ENCODE peak calls at places on chromosomes 7 and 10, in ten cellular contexts. Y, I, J, M, S, Q, H, V, K and Z are unnamed samples.

GRCh38 chr7:79091011-79091410 is 362.5 kb downstream of the MAGI2 start:
- DNase-seq in Y (no peak), I (no peak), J (no peak), M (no peak), S (no peak), Q (no peak), H (no peak), V (no peak), K (no peak), Z (no peak)

GRCh38 chr10:124044143-124044862 is 49.1 kb downstream of the CHST15 start:
- DNase-seq in Y (peak; percentile 87), I (no peak), J (no peak), M (no peak), S (no peak), Q (no peak), H (no peak), V (no peak), K (no peak), Z (no peak)

GRCh38 chr10:100618091-100618615 is 82.4 kb downstream of the HIF1AN start:
- DNase-seq in Y (no peak), I (no peak), J (no peak), M (no peak), S (no peak), Q (no peak), H (no peak), V (no peak), K (no peak), Z (no peak)

GRCh38 chr10:77685494-77685893 is 47.9 kb upstream of the KCNMA1 start:
- DNase-seq in Y (no peak), I (no peak), J (no peak), M (no peak), S (peak; percentile 10), Q (no peak), H (no peak), V (no peak), K (no peak), Z (no peak)

GRCh38 chr7:105388373-105389089 is at the start of gene SRPK2:
- DNase-seq in Y (peak; percentile 63), I (peak; percentile 74), J (no peak), M (peak; percentile 53), S (peak; percentile 82), Q (peak; percentile 85), H (peak; percentile 92), V (peak; percentile 31), K (peak; percentile 75), Z (peak; percentile 70)

GRCh38 chr10:42768581-42769152 is 13.9 kb upstream of the BMS1 start:
- DNase-seq in Y (no peak), I (no peak), J (no peak), M (no peak), S (no peak), Q (no peak), H (no peak), V (no peak), K (no peak), Z (no peak)

GRCh38 chr10:122128357-122128756 is 139.4 kb downstream of the TACC2 start:
- DNase-seq in Y (peak; percentile 60), I (no peak), J (no peak), M (peak; percentile 29), S (no peak), Q (no peak), H (no peak), V (peak; percentile 44), K (no peak), Z (no peak)

GRCh38 chr7:84492128-84492527 is 297.5 kb upstream of the SEMA3A start:
- DNase-seq in Y (no peak), I (no peak), J (no peak), M (no peak), S (no peak), Q (no peak), H (no peak), V (no peak), K (no peak), Z (no peak)

GRCh38 chr7:113715981-113716870 is 202.6 kb downstream of the PPP1R3A start:
- DNase-seq in Y (peak; percentile 54), I (no peak), J (no peak), M (no peak), S (no peak), Q (no peak), H (peak; percentile 27), V (no peak), K (no peak), Z (no peak)

GRCh38 chr10:76352300-76352699 is 920.9 kb downstream of the LRMDA start:
- DNase-seq in Y (no peak), I (no peak), J (no peak), M (peak; percentile 91), S (no peak), Q (no peak), H (no peak), V (peak; percentile 96), K (no peak), Z (no peak)

GRCh38 chr7:102255916-102256315 is 30.8 kb upstream of the SH2B2 start:
- DNase-seq in Y (no peak), I (no peak), J (no peak), M (no peak), S (no peak), Q (no peak), H (no peak), V (no peak), K (no peak), Z (no peak)

GRCh38 chr10:99612167-99612831 is 7.9 kb downstream of the SLC25A28 start:
- DNase-seq in Y (no peak), I (no peak), J (no peak), M (peak; percentile 70), S (peak; percentile 45), Q (peak; percentile 58), H (peak; percentile 58), V (peak; percentile 62), K (peak; percentile 32), Z (no peak)

GRCh38 chr10:27612615-27613014 is 108.5 kb downstream of the RAB18 start:
- DNase-seq in Y (no peak), I (no peak), J (no peak), M (no peak), S (no peak), Q (no peak), H (no peak), V (no peak), K (no peak), Z (no peak)

GRCh38 chr10:128816726-128817125 is 650.3 kb upstream of the MGMT start:
- DNase-seq in Y (no peak), I (no peak), J (no peak), M (no peak), S (no peak), Q (no peak), H (no peak), V (no peak), K (no peak), Z (no peak)

GRCh38 chr10:128817636-128818035 is 649.4 kb upstream of the MGMT start:
- DNase-seq in Y (no peak), I (no peak), J (no peak), M (no peak), S (no peak), Q (no peak), H (no peak), V (no peak), K (no peak), Z (no peak)

GRCh38 chr10:128823201-128823600 is 643.8 kb upstream of the MGMT start:
- DNase-seq in Y (no peak), I (no peak), J (no peak), M (no peak), S (no peak), Q (no peak), H (no peak), V (no peak), K (no peak), Z (no peak)

GRCh38 chr10:128820663-128821062 is 646.4 kb upstream of the MGMT start:
- DNase-seq in Y (no peak), I (no peak), J (no peak), M (no peak), S (no peak), Q (no peak), H (no peak), V (no peak), K (no peak), Z (no peak)
- H3K9me3 ChIP-seq in Y (no peaks in the 10 kb centered on the region), I (no peaks in the 10 kb centered on the region), J (no peaks in the 10 kb centered on the region), M (no peaks in the 10 kb centered on the region), S (no peaks in the 10 kb centered on the region), Q (no peaks in the 10 kb centered on the region), H (no peaks in the 10 kb centered on the region), V (peaks cover 40% of the 10 kb centered on the region), K (no peaks in the 10 kb centered on the region), Z (no peaks in the 10 kb centered on the region)

GRCh38 chr7:57414415-57414814 is 35.6 kb upstream of the ZNF716 start:
- DNase-seq in Y (no peak), I (peak; percentile 22), J (no peak), M (no peak), S (no peak), Q (no peak), H (no peak), V (no peak), K (no peak), Z (no peak)
- H3K9me3 ChIP-seq in Y (no peaks in the 10 kb centered on the region), I (no peaks in the 10 kb centered on the region), J (no peaks in the 10 kb centered on the region), M (no peaks in the 10 kb centered on the region), S (no peaks in the 10 kb centered on the region), Q (peaks cover 86% of the 10 kb centered on the region), H (no peaks in the 10 kb centered on the region), V (peaks cover 51% of the 10 kb centered on the region), K (no peaks in the 10 kb centered on the region), Z (no peaks in the 10 kb centered on the region)

DNA sequence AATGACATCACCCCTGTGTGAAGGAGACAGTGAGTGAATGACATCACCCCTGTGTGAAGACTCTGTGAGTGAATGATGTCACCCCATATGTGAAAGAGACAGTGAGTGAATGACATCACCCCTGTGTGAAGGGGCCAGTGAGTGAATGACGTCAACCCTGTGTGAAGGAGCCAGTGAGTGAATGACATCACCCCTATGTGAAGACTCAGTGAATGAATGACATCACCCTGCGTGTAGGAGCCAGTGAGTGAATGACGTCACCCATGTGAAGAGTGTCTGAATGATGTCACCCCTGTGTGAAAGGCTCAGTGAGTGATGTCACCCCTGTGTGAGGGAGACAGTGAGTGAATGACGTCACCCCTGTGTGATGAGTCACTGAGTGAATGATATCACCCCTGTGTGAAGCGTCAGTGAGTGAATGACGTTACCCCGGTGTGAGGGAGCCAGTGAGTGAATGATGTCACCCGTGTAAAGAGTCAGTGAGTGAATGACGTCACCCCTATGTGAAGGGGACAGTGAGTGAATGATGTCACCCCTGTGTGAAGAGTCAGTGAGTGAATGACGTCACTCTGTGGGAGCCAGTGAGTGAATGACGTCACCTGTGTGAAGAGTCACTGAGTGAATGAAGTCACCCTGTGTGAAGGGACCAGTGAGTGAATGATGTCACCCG is 478.1 kb downstream of the PTPRN2 start:
- DNase-seq in Y (no peak), I (no peak), J (no peak), M (no peak), S (no peak), Q (no peak), H (no peak), V (no peak), K (no peak), Z (no peak)
- H3K9me3 ChIP-seq in Y (no peaks in the 10 kb centered on the region), I (no peaks in the 10 kb centered on the region), J (no peaks in the 10 kb centered on the region), M (peaks cover 1% of the 10 kb centered on the region), S (no peaks in the 10 kb centered on the region), Q (no peaks in the 10 kb centered on the region), H (no peaks in the 10 kb centered on the region), V (peaks cover 76% of the 10 kb centered on the region), K (no peaks in the 10 kb centered on the region), Z (no peaks in the 10 kb centered on the region)

DNA sequence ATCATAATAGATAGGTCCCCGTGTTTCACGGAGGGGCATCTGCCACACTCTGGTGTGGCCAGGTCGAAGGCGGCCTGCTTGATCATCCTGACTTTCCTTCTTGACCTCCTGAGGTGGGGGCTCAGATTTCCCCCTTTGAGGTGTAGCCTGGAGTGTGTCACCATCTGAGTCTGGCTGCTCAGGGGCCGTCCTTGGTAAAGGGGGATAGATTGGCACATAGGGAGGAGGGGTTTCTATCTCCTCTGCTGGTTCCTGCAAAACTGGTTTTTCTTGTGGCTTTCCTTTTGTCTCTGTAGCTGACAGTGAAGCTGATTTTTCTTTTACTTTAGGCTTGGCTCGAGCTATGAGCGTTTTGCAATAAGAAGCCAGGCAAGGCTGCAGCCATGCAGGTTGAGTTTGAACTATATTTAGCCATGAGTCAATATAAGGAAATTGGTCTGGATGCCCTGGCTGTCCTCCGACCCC is 7.1 kb upstream of the ZNF117 start:
- DNase-seq in Y (peak; percentile 67), I (no peak), J (no peak), M (peak; percentile 26), S (no peak), Q (no peak), H (peak; percentile 2), V (peak; percentile 63), K (no peak), Z (no peak)
- H3K9me3 ChIP-seq in Y (no peaks in the 10 kb centered on the region), I (no peaks in the 10 kb centered on the region), J (peaks cover 5% of the 10 kb centered on the region), M (no peaks in the 10 kb centered on the region), S (no peaks in the 10 kb centered on the region), Q (peaks cover 27% of the 10 kb centered on the region), H (no peaks in the 10 kb centered on the region), V (peaks cover 63% of the 10 kb centered on the region), K (peaks cover 44% of the 10 kb centered on the region), Z (peaks cover 6% of the 10 kb centered on the region)